ENCODE peak calls at places on chromosomes 7 and 10, in six cellular contexts. P, O, Q, W, E and V are unnamed samples.
A peak's percentile ranks its signal among the peaks of the same experiment; 100 is the strongest.

GRCh38 chr10:61855771-61856170 is 45.7 kb upstream of the ARID5B start:
- DNase-seq in P (no peak), O (no peak), Q (no peak), W (no peak), E (no peak), V (no peak)

GRCh38 chr7:101702362-101702850 is 73.3 kb upstream of the MYL10 start:
- DNase-seq in P (no peak), O (no peak), Q (no peak), W (no peak), E (no peak), V (no peak)

GRCh38 chr7:322111-322671 is 32.2 kb downstream of the FOXL3 start:
- DNase-seq in P (peak; percentile 68), O (peak; percentile 46), Q (peak; percentile 81), W (peak; percentile 71), E (peak; percentile 81), V (peak; percentile 85)

GRCh38 chr10:48890904-48891839 is 48.5 kb downstream of the LRRC18 start:
- DNase-seq in P (no peak), O (no peak), Q (no peak), W (no peak), E (no peak), V (no peak)

GRCh38 chr7:80087051-80087767 is 47.4 kb upstream of the GNAI1 start:
- DNase-seq in P (no peak), O (no peak), Q (no peak), W (no peak), E (no peak), V (no peak)

GRCh38 chr10:109701583-109702215 is 221.6 kb downstream of the XPNPEP1 start:
- DNase-seq in P (no peak), O (no peak), Q (no peak), W (no peak), E (no peak), V (no peak)

GRCh38 chr7:130896898-130897514 is 163.0 kb upstream of the KLF14 start:
- DNase-seq in P (peak; percentile 61), O (no peak), Q (peak; percentile 79), W (peak; percentile 83), E (peak; percentile 57), V (peak; percentile 82)

GRCh38 chr10:23371073-23371472 is 26.5 kb upstream of the C10orf67 start:
- DNase-seq in P (no peak), O (no peak), Q (no peak), W (no peak), E (no peak), V (no peak)

GRCh38 chr7:63080831-63081230 is 917.8 kb upstream of the ZNF722 start:
- DNase-seq in P (no peak), O (no peak), Q (no peak), W (no peak), E (no peak), V (no peak)

GRCh38 chr10:96565774-96566173 is 21.0 kb downstream of the TM9SF3 start:
- DNase-seq in P (no peak), O (no peak), Q (no peak), W (no peak), E (no peak), V (no peak)

GRCh38 chr7:1939434-1940401 is 269.6 kb downstream of the ELFN1 start:
- DNase-seq in P (no peak), O (no peak), Q (peak; percentile 39), W (no peak), E (peak; percentile 13), V (peak; percentile 70)

GRCh38 chr7:99027241-99027640 is 116.7 kb downstream of the SMURF1 start:
- DNase-seq in P (no peak), O (no peak), Q (no peak), W (no peak), E (no peak), V (no peak)

GRCh38 chr7:101743241-101743994 is 74.0 kb upstream of the CUX1 start:
- DNase-seq in P (peak; percentile 33), O (peak; percentile 34), Q (peak; percentile 64), W (peak; percentile 74), E (peak; percentile 35), V (peak; percentile 80)

GRCh38 chr7:48389977-48390376 is 218.7 kb downstream of the ABCA13 start:
- DNase-seq in P (no peak), O (no peak), Q (no peak), W (no peak), E (no peak), V (no peak)

GRCh38 chr7:141354251-141354650 is 197.0 kb upstream of the AGK start:
- DNase-seq in P (no peak), O (no peak), Q (no peak), W (no peak), E (no peak), V (no peak)

GRCh38 chr7:156379242-156380070 is 261.1 kb upstream of the RNF32 start:
- DNase-seq in P (no peak), O (no peak), Q (no peak), W (no peak), E (no peak), V (no peak)

GRCh38 chr10:70782401-70783055 is 2.6 kb downstream of the TBATA start:
- DNase-seq in P (no peak), O (no peak), Q (no peak), W (peak; percentile 71), E (no peak), V (no peak)

GRCh38 chr10:123537188-123537961 is 128.8 kb upstream of the GPR26 start:
- DNase-seq in P (no peak), O (no peak), Q (no peak), W (no peak), E (no peak), V (no peak)

GRCh38 chr10:12018438-12019342 is 23.9 kb downstream of the UPF2 start:
- DNase-seq in P (no peak), O (no peak), Q (no peak), W (no peak), E (no peak), V (no peak)

GRCh38 chr10:119849031-119849789 is 23.4 kb downstream of the MCMBP start:
- DNase-seq in P (no peak), O (no peak), Q (no peak), W (no peak), E (no peak), V (no peak)

GRCh38 chr10:124558901-124559321 is 97.3 kb downstream of the LHPP start:
- DNase-seq in P (no peak), O (no peak), Q (no peak), W (no peak), E (no peak), V (peak; percentile 50)

GRCh38 chr7:107898997-107899594 is 8.1 kb downstream of the DLD start:
- DNase-seq in P (no peak), O (no peak), Q (no peak), W (no peak), E (no peak), V (no peak)

GRCh38 chr10:130707389-130707979 is 571.3 kb downstream of the GLRX3 start:
- DNase-seq in P (no peak), O (no peak), Q (no peak), W (no peak), E (no peak), V (no peak)

GRCh38 chr7:73526892-73527821 is 5.1 kb upstream of the BAZ1B start:
- DNase-seq in P (no peak), O (no peak), Q (no peak), W (peak; percentile 44), E (no peak), V (no peak)

GRCh38 chr7:16803881-16804673 is 722 bp downstream of the AGR2 start:
- DNase-seq in P (no peak), O (no peak), Q (no peak), W (no peak), E (no peak), V (no peak)